ENCODE peak calls at places on chromosomes 7 and 10, in six cellular contexts. M, J, U, Z, P and O are unnamed samples.

GRCh38 chr7:96045919-96046318 is 273.6 kb downstream of the DYNC1I1 start:
- DNase-seq in M (peak; percentile 88), U (no peak), J (no peak), P (no peak), Z (no peak), O (no peak)

GRCh38 chr7:49091089-49091488 is 166.7 kb downstream of the CDC14C start:
- DNase-seq in J (no peak), U (no peak), M (no peak), Z (no peak), P (no peak), O (no peak)

GRCh38 chr7:22696672-22697071 is 30.3 kb upstream of the IL6 start:
- DNase-seq in U (no peak), M (no peak), Z (peak; percentile 25), J (no peak), P (no peak), O (no peak)

GRCh38 chr7:141355057-141355456 is 196.2 kb upstream of the AGK start:
- DNase-seq in Z (peak; percentile 56), M (no peak), U (no peak), J (no peak), P (no peak), O (no peak)

GRCh38 chr7:81616951-81617350 is 152.9 kb downstream of the HGF start:
- DNase-seq in U (no peak), Z (peak; percentile 85), J (no peak), M (no peak), P (no peak), O (no peak)

GRCh38 chr7:836429-836828 is 4.2 kb downstream of the SUN1 start:
- DNase-seq in U (peak; percentile 69), M (no peak), Z (peak; percentile 65), P (no peak), J (no peak), O (no peak)

GRCh38 chr10:46223064-46223480 is 63.7 kb upstream of the ANTXRL start:
- DNase-seq in J (no peak), U (no peak), Z (no peak), P (no peak), M (no peak), O (peak; percentile 6)

GRCh38 chr10:58967551-58968418 is 208.7 kb upstream of the PHYHIPL start:
- DNase-seq in M (peak; percentile 25), J (no peak), Z (no peak), P (peak; percentile 64), U (no peak), O (no peak)

GRCh38 chr10:106360870-106361269 is 803.6 kb downstream of the SORCS1 start:
- DNase-seq in M (no peak), P (no peak), U (no peak), J (no peak), Z (peak; percentile 53), O (no peak)

GRCh38 chr10:123994417-123995081 is 98.8 kb downstream of the CHST15 start:
- DNase-seq in Z (peak; percentile 88), J (peak; percentile 57), M (peak; percentile 62), U (peak; percentile 71), P (peak; percentile 82), O (peak; percentile 65)

GRCh38 chr10:78310481-78311080 is 276.9 kb downstream of the RPS24 start:
- DNase-seq in J (no peak), Z (no peak), P (no peak), U (no peak), M (no peak), O (peak; percentile 6)

GRCh38 chr10:598415-599170 is 90.9 kb downstream of the DIP2C start:
- DNase-seq in M (no peak), U (no peak), Z (peak; percentile 94), P (peak; percentile 43), J (no peak), O (no peak)

GRCh38 chr7:37945336-37945735 is 24.9 kb downstream of the EPDR1 start:
- DNase-seq in M (no peak), Z (peak; percentile 89), P (no peak), J (no peak), U (no peak), O (no peak)

GRCh38 chr10:132939957-132940790 is 2.2 kb downstream of the CFAP46 start:
- DNase-seq in U (no peak), J (no peak), M (no peak), P (no peak), Z (peak; percentile 18), O (peak; percentile 22)

GRCh38 chr7:158399762-158400161 is 187.9 kb downstream of the PTPRN2 start:
- DNase-seq in M (no peak), J (no peak), P (no peak), Z (no peak), U (no peak), O (no peak)

GRCh38 chr10:46551701-46552525 is 4.5 kb downstream of the GPRIN2 start:
- DNase-seq in U (peak; percentile 11), Z (no peak), M (no peak), P (no peak), J (no peak), O (peak; percentile 8)

GRCh38 chr10:102595293-102595692 is 49.0 kb upstream of the TRIM8 start:
- DNase-seq in U (no peak), P (no peak), J (no peak), Z (no peak), M (no peak), O (no peak)

GRCh38 chr7:142438235-142438922 is 180.5 kb upstream of the PRSS58 start:
- DNase-seq in Z (peak; percentile 38), P (no peak), M (peak; percentile 4), U (peak; percentile 20), J (no peak), O (no peak)

GRCh38 chr7:1383398-1384112 is 75.7 kb downstream of the MICALL2 start:
- DNase-seq in M (no peak), U (no peak), J (no peak), P (no peak), Z (no peak), O (no peak)

GRCh38 chr7:101941481-101942383 is 124.3 kb downstream of the CUX1 start:
- DNase-seq in J (no peak), P (no peak), M (no peak), U (peak; percentile 69), Z (peak; percentile 59), O (no peak)

GRCh38 chr7:155291045-155291530 is 6.6 kb upstream of the INSIG1 start:
- DNase-seq in Z (peak; percentile 69), P (no peak), J (no peak), M (no peak), U (peak; percentile 27), O (no peak)

GRCh38 chr10:132560248-132560731 is 22.7 kb downstream of the INPP5A start:
- DNase-seq in U (no peak), J (no peak), Z (no peak), P (no peak), M (no peak), O (no peak)

GRCh38 chr7:859368-860030 is 16.9 kb upstream of the GET4 start:
- DNase-seq in M (no peak), Z (no peak), P (no peak), U (no peak), J (no peak), O (no peak)

GRCh38 chr10:55500931-55501559 is 700.0 kb upstream of the PCDH15 start:
- DNase-seq in Z (peak; percentile 26), U (no peak), J (no peak), P (peak; percentile 5), M (peak; percentile 4), O (no peak)

GRCh38 chr10:90621577-90621976 is 236.3 kb downstream of the HTR7 start:
- DNase-seq in M (no peak), Z (peak; percentile 17), P (no peak), J (no peak), U (no peak), O (no peak)

GRCh38 chr7:126570845-126571244 is 681.9 kb downstream of the GRM8 start:
- DNase-seq in J (no peak), P (no peak), Z (no peak), U (no peak), M (no peak), O (no peak)

GRCh38 chr10:87740232-87740631 is 77.8 kb downstream of the ATAD1 start:
- DNase-seq in Z (no peak), U (no peak), P (no peak), J (no peak), M (no peak), O (no peak)

GRCh38 chr10:72784551-72785421 is 92.8 kb downstream of the MCU start:
- DNase-seq in J (no peak), U (peak; percentile 31), P (no peak), M (no peak), Z (peak; percentile 76), O (no peak)

GRCh38 chr10:132294561-132295320 is 13.0 kb downstream of the STK32C start:
- DNase-seq in J (no peak), Z (no peak), U (no peak), M (peak; percentile 34), P (no peak), O (no peak)

GRCh38 chr7:77757589-77757988 is 40.6 kb downstream of the TMEM60 start:
- DNase-seq in J (no peak), U (no peak), P (no peak), M (no peak), Z (no peak), O (no peak)

GRCh38 chr7:25762511-25763119 is 389.4 kb upstream of the NFE2L3 start:
- DNase-seq in P (no peak), M (no peak), Z (no peak), U (no peak), J (no peak), O (no peak)

GRCh38 chr7:36283711-36284130 is 105.9 kb upstream of the ANLN start:
- DNase-seq in J (no peak), U (peak; percentile 79), Z (no peak), P (no peak), M (no peak), O (no peak)

GRCh38 chr7:110600983-110601382 is 489.9 kb upstream of the LRRN3 start:
- DNase-seq in P (no peak), J (no peak), Z (no peak), M (no peak), U (no peak), O (no peak)

GRCh38 chr10:105148921-105149320 is 507.8 kb downstream of the SORCS3 start:
- DNase-seq in M (no peak), U (no peak), J (no peak), Z (no peak), P (no peak), O (no peak)